ENCODE peak calls at places on chromosomes 7 and 10, in five cellular contexts. V is tibial nerve, O is GM04503, D is Right ventricle myocardium superior, K is heart left ventricle. H is an unnamed sample.
A peak's percentile ranks its signal among the peaks of the same experiment; 100 is the strongest.

GRCh38 chr10:122307669-122308486 is 36.8 kb downstream of the BTBD16 start:
- DNase-seq in V (peak; percentile 33), O (peak; percentile 91), D (peak; percentile 74), K (peak; percentile 78), H (peak; percentile 17)

GRCh38 chr7:80950550-80950967 is 31.7 kb upstream of the SEMA3C start:
- DNase-seq in V (no peak), O (no peak), D (no peak), K (no peak), H (no peak)

GRCh38 chr10:122029503-122030199 is 40.7 kb downstream of the TACC2 start:
- DNase-seq in V (no peak), O (no peak), D (peak; percentile 68), K (no peak), H (no peak)

GRCh38 chr7:17946591-17946990 is 6.3 kb upstream of the SNX13 start:
- DNase-seq in V (no peak), O (no peak), D (no peak), K (no peak), H (no peak)

GRCh38 chr7:5143935-5144903 is 45.8 kb upstream of the WIPI2 start:
- DNase-seq in V (no peak), O (no peak), D (no peak), K (no peak), H (no peak)

GRCh38 chr7:116030626-116031276 is at the start of gene TFEC:
- DNase-seq in V (no peak), O (no peak), D (no peak), K (no peak), H (no peak)

GRCh38 chr7:158706273-158706704 is 1.7 kb upstream of the NCAPG2 start:
- DNase-seq in V (no peak), O (no peak), D (no peak), K (no peak), H (no peak)

GRCh38 chr10:70551971-70552422 is 50.5 kb downstream of the PRF1 start:
- DNase-seq in V (peak; percentile 21), O (peak; percentile 92), D (peak; percentile 58), K (peak; percentile 14), H (no peak)

GRCh38 chr7:47574473-47575328 is 7.2 kb downstream of the TNS3 start:
- DNase-seq in V (no peak), O (no peak), D (no peak), K (no peak), H (no peak)

GRCh38 chr7:154789404-154789803 is 213.5 kb downstream of the PAXIP1 start:
- DNase-seq in V (no peak), O (no peak), D (no peak), K (no peak), H (no peak)

GRCh38 chr7:1200045-1200444 is 32.6 kb upstream of the UNCX start:
- DNase-seq in V (no peak), O (no peak), D (no peak), K (no peak), H (no peak)

GRCh38 chr10:3119796-3120459 is 52.6 kb downstream of the PFKP start:
- DNase-seq in V (no peak), O (no peak), D (peak; percentile 38), K (peak; percentile 42), H (no peak)

GRCh38 chr7:919924-920341 is 34.5 kb downstream of the ADAP1 start:
- DNase-seq in V (peak; percentile 8), O (no peak), D (peak; percentile 34), K (peak; percentile 54), H (no peak)

GRCh38 chr10:96996275-96996980 is 164.3 kb downstream of the LCOR start:
- DNase-seq in V (no peak), O (no peak), D (no peak), K (no peak), H (no peak)

H was measured in GOT3.